ENCODE peak calls at places on chromosome 9, in nine cellular contexts. I is tibial artery; S is uterus; J is psoas muscle; L is cardiac muscle cell; O is Panc1; X is prostate gland; Y is CD4-positive, alpha-beta T cell; K is CD8-positive, alpha-beta memory T cell. D is an unnamed sample.
A peak's percentile ranks its signal among the peaks of the same experiment; 100 is the strongest.

GRCh38 chr9:123478160-123478559 is 122.2 kb downstream of the CRB2 start:
- DNase-seq in I (no peak), S (no peak), J (no peak), L (no peak), O (no peak), X (no peak), Y (no peak), K (no peak), D (no peak)

GRCh38 chr9:99947395-99947794 is 40.9 kb downstream of the STX17 start:
- DNase-seq in I (no peak), S (no peak), J (no peak), L (peak; percentile 3), O (no peak), X (no peak), Y (no peak), K (no peak), D (no peak)

GRCh38 chr9:19965336-19965735 is 176.5 kb upstream of the SLC24A2 start:
- DNase-seq in I (no peak), S (no peak), J (no peak), L (peak; percentile 10), O (no peak), X (no peak), Y (no peak), K (no peak), D (no peak)

GRCh38 chr9:30382271-30382670 is 2002.2 kb upstream of the ACO1 start:
- DNase-seq in I (no peak), S (no peak), J (no peak), L (no peak), O (no peak), X (no peak), Y (no peak), K (no peak), D (no peak)

GRCh38 chr9:69874301-69875060 is 53.9 kb downstream of the CFAP95 start:
- DNase-seq in I (no peak), S (no peak), J (no peak), L (no peak), O (no peak), X (no peak), Y (no peak), K (no peak), D (no peak)

GRCh38 chr9:91930475-91930874 is 19.6 kb downstream of the ROR2 start:
- DNase-seq in I (no peak), S (no peak), J (no peak), L (peak; percentile 32), O (no peak), X (no peak), Y (no peak), K (no peak), D (no peak)

GRCh38 chr9:61674465-61674864 is 484.6 kb downstream of the SPATA31A7 start:
- DNase-seq in I (no peak), S (no peak), J (no peak), L (no peak), O (no peak), X (no peak), Y (no peak), K (no peak), D (peak; percentile 39)

GRCh38 chr9:81522721-81523551 is 166.4 kb downstream of the TLE1 start:
- DNase-seq in I (no peak), S (no peak), J (no peak), L (peak; percentile 78), O (no peak), X (peak; percentile 22), Y (no peak), K (no peak), D (no peak)

GRCh38 chr9:120579139-120579749 is 723 bp downstream of the CDK5RAP2 start:
- DNase-seq in I (no peak), S (no peak), J (no peak), L (no peak), O (no peak), X (no peak), Y (no peak), K (no peak), D (no peak)

GRCh38 chr9:130842547-130842946 is 7.5 kb downstream of the ABL1 start:
- DNase-seq in I (no peak), S (no peak), J (no peak), L (no peak), O (no peak), X (no peak), Y (no peak), K (no peak), D (no peak)

GRCh38 chr9:126050605-126050990 is 276.0 kb upstream of the MVB12B start:
- DNase-seq in I (no peak), S (no peak), J (peak; percentile 25), L (no peak), O (no peak), X (no peak), Y (no peak), K (no peak), D (no peak)

GRCh38 chr9:74071502-74071901 is 425.6 kb upstream of the RORB start:
- DNase-seq in I (no peak), S (no peak), J (no peak), L (no peak), O (no peak), X (no peak), Y (no peak), K (no peak), D (no peak)

GRCh38 chr9:82593436-82593835 is 469.5 kb downstream of the RASEF start:
- DNase-seq in I (no peak), S (no peak), J (no peak), L (no peak), O (no peak), X (no peak), Y (no peak), K (no peak), D (no peak)

GRCh38 chr9:21402387-21403247 is 6.3 kb upstream of the IFNA8 start:
- DNase-seq in I (no peak), S (no peak), J (peak; percentile 46), L (peak; percentile 21), O (no peak), X (no peak), Y (no peak), K (no peak), D (no peak)

GRCh38 chr9:131405858-131406566 is 12.1 kb downstream of the PRRC2B start:
- DNase-seq in I (no peak), S (no peak), J (no peak), L (no peak), O (no peak), X (no peak), Y (no peak), K (no peak), D (no peak)

GRCh38 chr9:16627967-16628366 is 242.5 kb downstream of the BNC2 start:
- DNase-seq in I (peak; percentile 53), S (no peak), J (no peak), L (peak; percentile 94), O (no peak), X (no peak), Y (no peak), K (no peak), D (no peak)

GRCh38 chr9:123686131-123686848 is 243.6 kb downstream of the DENND1A start:
- DNase-seq in I (no peak), S (no peak), J (no peak), L (peak; percentile 60), O (no peak), X (peak; percentile 33), Y (no peak), K (no peak), D (no peak)

GRCh38 chr9:76658510-76659231 is 105.6 kb upstream of the PCA3 start:
- DNase-seq in I (no peak), S (no peak), J (no peak), L (peak; percentile 84), O (no peak), X (no peak), Y (no peak), K (no peak), D (no peak)

GRCh38 chr9:2242778-2243395 is 227.7 kb downstream of the SMARCA2 start:
- DNase-seq in I (no peak), S (peak; percentile 31), J (no peak), L (peak; percentile 46), O (no peak), X (no peak), Y (no peak), K (no peak), D (no peak)

GRCh38 chr9:81083062-81083461 is 606.3 kb downstream of the TLE1 start:
- DNase-seq in I (no peak), S (no peak), J (no peak), L (peak; percentile 21), O (no peak), X (no peak), Y (no peak), K (no peak), D (no peak)

DNA sequence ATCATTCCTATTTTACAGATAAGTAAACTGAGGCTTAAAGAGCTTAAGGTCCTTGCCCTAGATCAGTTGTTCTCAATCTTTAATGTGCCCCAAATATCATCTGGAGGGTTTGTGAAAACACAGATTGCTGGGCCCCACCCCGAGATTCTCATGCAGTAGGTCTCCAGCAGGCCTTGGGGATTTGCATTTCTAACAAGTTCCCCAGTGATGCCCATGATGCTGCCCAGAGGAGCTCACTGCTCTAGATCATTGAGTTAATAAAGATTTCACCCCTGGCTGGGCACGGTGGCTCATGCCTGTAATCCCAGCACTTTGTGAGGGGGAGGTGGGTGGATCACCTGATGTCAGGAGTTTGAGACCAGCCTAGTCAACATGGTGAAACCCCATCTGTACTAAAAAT is 42.8 kb upstream of the RAD23B start:
- DNase-seq in I (no peak), S (no peak), J (no peak), L (no peak), O (no peak), X (no peak), Y (no peak), K (no peak), D (no peak)
- H3K27ac ChIP-seq in I (no peak overlapping the region), S (no peak overlapping the region), J (no peak overlapping the region), L (no peak overlapping the region), O (no peak overlapping the region), X (no peak overlapping the region), Y (no peak overlapping the region), K (no peak overlapping the region), D (no peak overlapping the region)

GRCh38 chr9:93233033-93233432 is 49.1 kb downstream of the WNK2 start:
- DNase-seq in I (no peak), S (no peak), J (no peak), L (no peak), O (no peak), X (no peak), Y (no peak), K (no peak), D (peak; percentile 13)
- H3K27ac ChIP-seq in I (no peak overlapping the region), S (no peak overlapping the region), J (no peak overlapping the region), L (no peak overlapping the region), O (no peak overlapping the region), X (no peak overlapping the region), Y (no peak overlapping the region), K (no peak overlapping the region), D (no peak overlapping the region)

GRCh38 chr9:128382261-128382660 is 11.1 kb downstream of the URM1 start:
- DNase-seq in I (no peak), S (no peak), J (no peak), L (no peak), O (no peak), X (no peak), Y (no peak), K (no peak), D (no peak)
- H3K27ac ChIP-seq in I (no peak overlapping the region), S (no peak overlapping the region), J (no peak overlapping the region), L (no peak overlapping the region), O (no peak overlapping the region), X (no peak overlapping the region), Y (no peak overlapping the region), K (no peak overlapping the region), D (no peak overlapping the region)

DNA sequence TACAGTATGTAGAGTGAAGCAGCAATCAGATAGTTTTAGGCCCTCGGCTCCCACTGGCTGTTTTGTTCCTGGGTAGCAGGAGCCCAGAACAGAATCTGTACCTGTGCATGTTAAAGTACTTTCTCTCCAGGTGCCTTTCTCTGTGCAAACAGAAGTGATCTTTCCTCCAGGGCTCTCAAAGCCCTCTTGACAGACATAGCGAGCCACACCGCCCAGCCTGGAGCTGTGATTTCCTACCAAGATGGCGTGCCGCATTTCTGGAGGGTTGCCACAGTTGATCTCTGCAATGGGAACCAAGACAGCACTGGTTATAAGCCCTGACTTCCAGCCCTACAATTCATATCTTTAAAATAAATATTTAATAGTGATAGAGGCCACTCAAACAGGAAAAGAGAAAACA is 50.9 kb downstream of the SUSD1 start:
- DNase-seq in I (no peak), S (no peak), J (no peak), L (no peak), O (no peak), X (no peak), Y (no peak), K (no peak), D (peak; percentile 48)
- H3K27ac ChIP-seq in I (no peak overlapping the region), S (no peak overlapping the region), J (no peak overlapping the region), L (no peak overlapping the region), O (no peak overlapping the region), X (no peak overlapping the region), Y (no peak overlapping the region), K (no peak overlapping the region), D (no peak overlapping the region)